ENCODE peak calls at places on chromosomes 2 and 18, in nine cellular contexts. One of them, this sample, is unnamed.

GRCh38 chr2:217218269-217219140 is 358.6 kb upstream of the TNP1 start:
- DNase-seq in choroid plexus epithelial cell: peak
- DNase-seq in H9: no peak
- DNase-seq in left ventricle myocardium inferior: no peak
- DNase-seq in heart right ventricle: peak
- DNase-seq in foreskin fibroblast: peak
- DNase-seq in endodermal cell: no peak
- DNase-seq in dorsolateral prefrontal cortex: no peak
- DNase-seq in GM13976: peak
- DNase-seq in this sample: no peak

GRCh38 chr2:175233135-175233719 is 51.7 kb upstream of the ATP5MC3 start:
- DNase-seq in H9: no peak
- DNase-seq in GM13976: no peak
- DNase-seq in foreskin fibroblast: peak
- DNase-seq in heart right ventricle: no peak
- DNase-seq in left ventricle myocardium inferior: no peak
- DNase-seq in choroid plexus epithelial cell: peak
- DNase-seq in dorsolateral prefrontal cortex: no peak
- DNase-seq in endodermal cell: no peak
- DNase-seq in this sample: peak

GRCh38 chr18:8702668-8703067 is 2.7 kb upstream of the MTCL1 start:
- DNase-seq in endodermal cell: no peak
- DNase-seq in heart right ventricle: no peak
- DNase-seq in dorsolateral prefrontal cortex: no peak
- DNase-seq in H9: no peak
- DNase-seq in left ventricle myocardium inferior: no peak
- DNase-seq in GM13976: no peak
- DNase-seq in choroid plexus epithelial cell: no peak
- DNase-seq in foreskin fibroblast: no peak
- DNase-seq in this sample: no peak

GRCh38 chr2:182068811-182069210 is 83.2 kb downstream of the PPP1R1C start:
- DNase-seq in H9: no peak
- DNase-seq in endodermal cell: no peak
- DNase-seq in choroid plexus epithelial cell: peak
- DNase-seq in left ventricle myocardium inferior: no peak
- DNase-seq in foreskin fibroblast: no peak
- DNase-seq in heart right ventricle: no peak
- DNase-seq in GM13976: no peak
- DNase-seq in dorsolateral prefrontal cortex: no peak
- DNase-seq in this sample: no peak

GRCh38 chr18:2146092-2146491 is 425.2 kb downstream of the METTL4 start:
- DNase-seq in left ventricle myocardium inferior: no peak
- DNase-seq in endodermal cell: no peak
- DNase-seq in dorsolateral prefrontal cortex: no peak
- DNase-seq in heart right ventricle: no peak
- DNase-seq in H9: no peak
- DNase-seq in foreskin fibroblast: no peak
- DNase-seq in choroid plexus epithelial cell: no peak
- DNase-seq in GM13976: no peak
- DNase-seq in this sample: no peak

GRCh38 chr2:128779301-128780095 is 460.8 kb upstream of the HS6ST1 start:
- DNase-seq in dorsolateral prefrontal cortex: no peak
- DNase-seq in heart right ventricle: no peak
- DNase-seq in GM13976: no peak
- DNase-seq in H9: peak
- DNase-seq in choroid plexus epithelial cell: no peak
- DNase-seq in foreskin fibroblast: no peak
- DNase-seq in endodermal cell: no peak
- DNase-seq in left ventricle myocardium inferior: no peak
- DNase-seq in this sample: no peak

GRCh38 chr2:221166283-221166682 is 405.8 kb downstream of the EPHA4 start:
- DNase-seq in choroid plexus epithelial cell: peak
- DNase-seq in foreskin fibroblast: peak
- DNase-seq in endodermal cell: no peak
- DNase-seq in dorsolateral prefrontal cortex: no peak
- DNase-seq in H9: no peak
- DNase-seq in left ventricle myocardium inferior: no peak
- DNase-seq in heart right ventricle: no peak
- DNase-seq in GM13976: no peak
- DNase-seq in this sample: no peak

GRCh38 chr18:6629635-6630140 is 99.8 kb upstream of the ARHGAP28 start:
- DNase-seq in foreskin fibroblast: peak
- DNase-seq in GM13976: no peak
- DNase-seq in left ventricle myocardium inferior: no peak
- DNase-seq in H9: no peak
- DNase-seq in endodermal cell: no peak
- DNase-seq in dorsolateral prefrontal cortex: no peak
- DNase-seq in choroid plexus epithelial cell: peak
- DNase-seq in heart right ventricle: no peak
- DNase-seq in this sample: no peak

GRCh38 chr2:156630579-156631337 is 194.6 kb downstream of the GPD2 start:
- DNase-seq in endodermal cell: peak
- DNase-seq in heart right ventricle: no peak
- DNase-seq in GM13976: no peak
- DNase-seq in H9: peak
- DNase-seq in left ventricle myocardium inferior: no peak
- DNase-seq in choroid plexus epithelial cell: no peak
- DNase-seq in foreskin fibroblast: no peak
- DNase-seq in dorsolateral prefrontal cortex: no peak
- DNase-seq in this sample: no peak

GRCh38 chr2:233445152-233445830 is 91.0 kb downstream of the DGKD start:
- DNase-seq in endodermal cell: peak
- DNase-seq in choroid plexus epithelial cell: no peak
- DNase-seq in dorsolateral prefrontal cortex: no peak
- DNase-seq in foreskin fibroblast: no peak
- DNase-seq in GM13976: no peak
- DNase-seq in heart right ventricle: no peak
- DNase-seq in left ventricle myocardium inferior: no peak
- DNase-seq in H9: no peak
- DNase-seq in this sample: no peak

GRCh38 chr2:95059656-95060370 is 34.3 kb downstream of the MAL start:
- DNase-seq in foreskin fibroblast: no peak
- DNase-seq in H9: peak
- DNase-seq in choroid plexus epithelial cell: no peak
- DNase-seq in heart right ventricle: no peak
- DNase-seq in endodermal cell: peak
- DNase-seq in GM13976: peak
- DNase-seq in dorsolateral prefrontal cortex: no peak
- DNase-seq in left ventricle myocardium inferior: no peak
- DNase-seq in this sample: no peak

GRCh38 chr2:182240862-182241371 is 185.9 kb downstream of the PDE1A start:
- DNase-seq in H9: peak
- DNase-seq in dorsolateral prefrontal cortex: peak
- DNase-seq in GM13976: peak
- DNase-seq in heart right ventricle: no peak
- DNase-seq in choroid plexus epithelial cell: peak
- DNase-seq in left ventricle myocardium inferior: no peak
- DNase-seq in foreskin fibroblast: peak
- DNase-seq in endodermal cell: peak
- DNase-seq in this sample: no peak

GRCh38 chr18:69585696-69586095 is 185.0 kb downstream of the DOK6 start:
- DNase-seq in left ventricle myocardium inferior: no peak
- DNase-seq in heart right ventricle: no peak
- DNase-seq in endodermal cell: no peak
- DNase-seq in GM13976: no peak
- DNase-seq in dorsolateral prefrontal cortex: no peak
- DNase-seq in foreskin fibroblast: no peak
- DNase-seq in choroid plexus epithelial cell: no peak
- DNase-seq in H9: no peak
- DNase-seq in this sample: no peak

GRCh38 chr18:69586581-69586980 is 185.9 kb downstream of the DOK6 start:
- DNase-seq in endodermal cell: no peak
- DNase-seq in H9: no peak
- DNase-seq in choroid plexus epithelial cell: no peak
- DNase-seq in GM13976: no peak
- DNase-seq in dorsolateral prefrontal cortex: no peak
- DNase-seq in heart right ventricle: no peak
- DNase-seq in foreskin fibroblast: no peak
- DNase-seq in left ventricle myocardium inferior: no peak
- DNase-seq in this sample: no peak

GRCh38 chr18:69590150-69590549 is 189.5 kb downstream of the DOK6 start:
- DNase-seq in dorsolateral prefrontal cortex: no peak
- DNase-seq in H9: no peak
- DNase-seq in GM13976: no peak
- DNase-seq in foreskin fibroblast: peak
- DNase-seq in endodermal cell: no peak
- DNase-seq in heart right ventricle: no peak
- DNase-seq in left ventricle myocardium inferior: no peak
- DNase-seq in choroid plexus epithelial cell: peak
- DNase-seq in this sample: no peak

GRCh38 chr18:69584429-69584828 is 183.7 kb downstream of the DOK6 start:
- DNase-seq in GM13976: no peak
- DNase-seq in H9: no peak
- DNase-seq in dorsolateral prefrontal cortex: no peak
- DNase-seq in endodermal cell: no peak
- DNase-seq in choroid plexus epithelial cell: no peak
- DNase-seq in heart right ventricle: no peak
- DNase-seq in left ventricle myocardium inferior: no peak
- DNase-seq in foreskin fibroblast: no peak
- DNase-seq in this sample: no peak

DNA sequence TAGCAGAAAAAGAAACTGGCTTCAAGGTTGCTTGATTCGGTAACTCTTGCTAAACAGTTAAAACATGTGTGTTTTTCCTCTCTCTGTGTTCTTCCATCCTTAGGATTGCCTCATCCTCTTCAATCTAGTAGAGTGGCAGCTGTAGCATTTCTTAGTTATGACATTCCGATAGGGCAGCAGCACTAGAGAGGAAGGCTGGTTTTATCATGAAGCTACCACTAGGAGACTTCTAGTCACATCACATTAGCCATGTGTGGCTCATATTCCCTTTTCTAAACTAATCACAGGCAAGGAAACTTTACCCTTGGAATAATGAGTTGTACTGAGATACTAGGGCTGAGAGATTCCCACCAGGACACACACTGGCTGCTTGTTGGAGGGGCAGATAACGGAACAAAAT is 187.6 kb downstream of the DOK6 start:
- DNase-seq in choroid plexus epithelial cell: peak
- DNase-seq in endodermal cell: no peak
- DNase-seq in H9: no peak
- DNase-seq in foreskin fibroblast: no peak
- DNase-seq in left ventricle myocardium inferior: no peak
- DNase-seq in GM13976: no peak
- DNase-seq in heart right ventricle: no peak
- DNase-seq in dorsolateral prefrontal cortex: no peak
- DNase-seq in this sample: no peak
- TF ChIP-seq CTCF in choroid plexus epithelial cell: peak
- TF ChIP-seq CTCF in endodermal cell: peak
- TF ChIP-seq CTCF in H9: peak
- TF ChIP-seq CTCF in foreskin fibroblast: no peak
- TF ChIP-seq CTCF in left ventricle myocardium inferior: no peak
- TF ChIP-seq CTCF in GM13976: no peak
- TF ChIP-seq CTCF in heart right ventricle: no peak
- TF ChIP-seq CTCF in dorsolateral prefrontal cortex: no peak
- TF ChIP-seq CTCF in this sample: no peak

DNA sequence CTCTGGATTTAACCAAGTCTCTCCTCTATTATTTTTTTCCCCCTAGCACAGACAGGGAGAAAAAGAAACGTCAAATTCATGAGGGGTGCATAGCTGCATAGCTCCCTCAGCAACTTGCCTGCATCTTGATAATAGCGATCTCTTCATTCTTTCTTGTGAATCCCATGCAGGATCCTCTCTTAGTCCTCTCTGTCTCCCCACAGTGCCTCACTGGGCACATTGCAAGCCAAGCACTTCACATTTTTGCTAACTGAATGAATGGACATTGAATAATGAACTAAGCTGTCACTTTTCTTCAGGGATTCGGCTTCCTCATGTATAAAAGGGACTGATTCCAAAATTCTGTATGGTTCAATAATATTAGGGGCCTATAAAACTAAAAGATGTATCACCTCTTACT is 2.9 kb upstream of the EPB41L3 start:
- DNase-seq in heart right ventricle: no peak
- DNase-seq in H9: peak
- DNase-seq in left ventricle myocardium inferior: no peak
- DNase-seq in endodermal cell: peak
- DNase-seq in dorsolateral prefrontal cortex: peak
- DNase-seq in foreskin fibroblast: peak
- DNase-seq in choroid plexus epithelial cell: peak
- DNase-seq in GM13976: no peak
- DNase-seq in this sample: peak
- TF ChIP-seq CTCF in heart right ventricle: peak
- TF ChIP-seq CTCF in H9: peak
- TF ChIP-seq CTCF in left ventricle myocardium inferior: peak
- TF ChIP-seq CTCF in endodermal cell: peak
- TF ChIP-seq CTCF in dorsolateral prefrontal cortex: no peak
- TF ChIP-seq CTCF in foreskin fibroblast: peak
- TF ChIP-seq CTCF in choroid plexus epithelial cell: peak
- TF ChIP-seq CTCF in GM13976: no peak
- TF ChIP-seq CTCF in this sample: peak

DNA sequence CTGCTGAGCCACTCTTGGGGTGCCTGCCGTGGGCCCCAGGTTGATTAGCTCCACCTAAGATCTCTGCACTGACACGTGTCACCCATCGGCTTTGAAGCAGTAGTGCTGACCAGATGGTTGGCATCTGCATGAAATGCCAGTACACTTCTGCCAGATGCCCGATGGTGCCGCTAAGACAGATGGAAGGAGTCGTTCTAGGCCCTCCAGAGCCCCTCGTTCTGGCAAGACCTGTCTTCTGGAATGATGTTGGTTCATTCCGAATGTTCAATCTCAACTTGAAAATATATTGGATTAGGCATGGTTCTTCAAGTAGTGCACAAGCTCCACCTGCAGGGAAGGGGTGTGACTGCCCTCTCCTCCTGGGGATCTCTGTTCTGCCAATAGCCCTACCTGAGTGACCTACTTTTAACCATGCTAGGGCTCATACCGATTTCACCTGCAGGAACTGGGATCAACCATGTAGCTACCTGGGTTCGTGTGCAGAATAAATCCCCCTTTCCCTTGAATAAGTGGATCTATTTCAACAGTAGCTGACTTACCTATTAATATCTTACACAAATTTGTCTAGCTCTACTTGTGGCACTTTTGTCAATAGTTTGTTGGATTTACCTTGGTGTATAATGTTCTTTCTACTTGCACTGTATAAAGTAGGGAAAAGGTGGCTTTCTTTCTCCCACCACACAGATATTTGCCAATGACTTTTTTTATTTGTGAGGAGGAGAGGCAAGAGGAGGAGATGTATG is 342.6 kb downstream of the CTNNA2 start:
- DNase-seq in GM13976: no peak
- DNase-seq in heart right ventricle: no peak
- DNase-seq in endodermal cell: peak
- DNase-seq in dorsolateral prefrontal cortex: peak
- DNase-seq in H9: peak
- DNase-seq in left ventricle myocardium inferior: no peak
- DNase-seq in foreskin fibroblast: no peak
- DNase-seq in choroid plexus epithelial cell: peak
- DNase-seq in this sample: no peak
- TF ChIP-seq CTCF in GM13976: no peak
- TF ChIP-seq CTCF in heart right ventricle: no peak
- TF ChIP-seq CTCF in endodermal cell: peak
- TF ChIP-seq CTCF in dorsolateral prefrontal cortex: no peak
- TF ChIP-seq CTCF in H9: peak
- TF ChIP-seq CTCF in left ventricle myocardium inferior: no peak
- TF ChIP-seq CTCF in foreskin fibroblast: peak
- TF ChIP-seq CTCF in choroid plexus epithelial cell: peak
- TF ChIP-seq CTCF in this sample: peak

DNA sequence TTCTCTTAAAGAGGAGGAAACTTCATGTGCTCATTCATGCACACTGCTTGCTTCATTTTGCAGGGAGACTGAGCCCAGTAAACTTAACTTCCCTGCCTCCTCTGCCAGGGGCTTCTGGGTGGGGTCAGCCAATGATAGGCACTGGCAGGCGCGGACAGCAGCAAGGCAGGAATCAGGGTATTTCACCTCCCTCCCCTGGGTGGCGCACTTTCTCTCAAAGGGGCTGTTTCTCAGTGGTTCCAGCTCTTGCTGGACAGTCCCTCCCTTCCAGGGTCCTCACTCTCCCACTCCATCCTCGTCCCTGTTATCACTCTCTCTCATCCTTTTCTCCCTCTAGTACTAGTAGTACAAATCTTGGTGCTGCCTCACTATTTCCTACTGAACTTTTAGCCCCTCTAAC is 320.5 kb upstream of the ZNF521 start:
- DNase-seq in GM13976: no peak
- DNase-seq in H9: peak
- DNase-seq in heart right ventricle: no peak
- DNase-seq in choroid plexus epithelial cell: no peak
- DNase-seq in endodermal cell: peak
- DNase-seq in left ventricle myocardium inferior: no peak
- DNase-seq in foreskin fibroblast: no peak
- DNase-seq in dorsolateral prefrontal cortex: no peak
- DNase-seq in this sample: no peak
- TF ChIP-seq CTCF in GM13976: no peak
- TF ChIP-seq CTCF in H9: peak
- TF ChIP-seq CTCF in heart right ventricle: no peak
- TF ChIP-seq CTCF in choroid plexus epithelial cell: peak
- TF ChIP-seq CTCF in endodermal cell: peak
- TF ChIP-seq CTCF in left ventricle myocardium inferior: no peak
- TF ChIP-seq CTCF in foreskin fibroblast: no peak
- TF ChIP-seq CTCF in dorsolateral prefrontal cortex: no peak
- TF ChIP-seq CTCF in this sample: no peak